ENCODE peak calls at places on chromosomes 13 and 19, in seven cellular contexts. K is RWPE1, C is adrenal gland, H is astrocyte of the spinal cord, G is kidney, A is fibroblast of pulmonary artery, N is mucosa of descending colon. S is an unnamed sample.

GRCh38 chr19:2387367-2388288 is 27.6 kb downstream of the TMPRSS9 start:
- DNase-seq in C (no peak), K (no peak), G (no peak), N (no peak), A (no peak), H (no peak), S (no peak)

GRCh38 chr13:112637017-112637801 is 49.3 kb upstream of the TUBGCP3 start:
- DNase-seq in K (no peak), A (no peak), G (peak), N (no peak), C (no peak), H (no peak), S (no peak)

GRCh38 chr13:30934381-30934780 is 1.9 kb downstream of the TEX26 start:
- DNase-seq in G (no peak), N (no peak), C (no peak), K (no peak), H (no peak), A (no peak), S (no peak)

GRCh38 chr13:114039471-114040141 is 65.7 kb upstream of the C13orf46 start:
- DNase-seq in G (no peak), H (no peak), C (no peak), A (no peak), K (no peak), N (no peak), S (no peak)

GRCh38 chr13:76976488-76976887 is 15.4 kb upstream of the CLN5 start:
- DNase-seq in H (peak), K (no peak), G (no peak), A (no peak), N (no peak), C (no peak), S (no peak)

GRCh38 chr13:87671824-87672603 is 843 bp downstream of the SLITRK5 start:
- DNase-seq in G (peak), A (no peak), H (peak), K (no peak), C (peak), N (no peak), S (peak)

GRCh38 chr13:90622547-90622946 is 724.9 kb upstream of the MIR17HG start:
- DNase-seq in A (peak), K (peak), C (no peak), N (no peak), G (no peak), H (peak), S (no peak)

GRCh38 chr19:18995804-18996241 is 37.5 kb downstream of the SUGP2 start:
- DNase-seq in N (peak), A (peak), K (peak), H (peak), C (peak), G (peak), S (peak)

GRCh38 chr13:76879211-76879875 is 6.9 kb downstream of the KCTD12 start:
- DNase-seq in H (peak), N (peak), C (peak), K (peak), G (peak), A (peak), S (no peak)

GRCh38 chr13:64529874-64530485 is 2700.2 kb downstream of the PCDH9 start:
- DNase-seq in K (peak), N (no peak), C (no peak), G (no peak), A (peak), H (peak), S (peak)

GRCh38 chr13:83499286-83499685 is 383.0 kb downstream of the SLITRK1 start:
- DNase-seq in H (peak), G (no peak), N (no peak), K (no peak), C (no peak), A (no peak), S (no peak)

GRCh38 chr13:111610077-111610476 is 289.6 kb downstream of the TEX29 start:
- DNase-seq in C (no peak), G (no peak), N (no peak), K (no peak), H (no peak), A (no peak), S (no peak)

GRCh38 chr13:92029641-92030040 is 631.2 kb downstream of the GPC5 start:
- DNase-seq in H (no peak), K (no peak), C (no peak), A (no peak), G (no peak), N (no peak), S (no peak)

GRCh38 chr19:1173845-1174809 is at the start of gene SBNO2:
- DNase-seq in A (peak), H (peak), C (peak), G (peak), N (peak), K (peak), S (peak)

GRCh38 chr13:30697177-30697953 is 38.0 kb upstream of the ALOX5AP start:
- DNase-seq in A (no peak), K (no peak), H (no peak), C (no peak), N (no peak), G (no peak), S (no peak)

GRCh38 chr19:34327851-34328250 is 37.1 kb upstream of the GPI start:
- DNase-seq in G (no peak), K (no peak), H (no peak), A (no peak), C (no peak), N (no peak), S (no peak)

GRCh38 chr13:42985312-42986175 is 6.5 kb downstream of the EPSTI1 start:
- DNase-seq in H (no peak), N (peak), A (no peak), K (no peak), C (no peak), G (peak), S (no peak)

GRCh38 chr13:99860736-99861135 is 110.8 kb downstream of the ZIC5 start:
- DNase-seq in N (no peak), C (no peak), A (no peak), H (no peak), G (no peak), K (no peak), S (no peak)

GRCh38 chr19:8688930-8689329 is 9.7 kb downstream of the ACTL9 start:
- DNase-seq in G (no peak), K (no peak), C (peak), N (no peak), H (no peak), A (no peak), S (no peak)

GRCh38 chr13:26656919-26657318 is 99.4 kb downstream of the WASF3 start:
- DNase-seq in C (peak), A (peak), K (no peak), N (no peak), G (no peak), H (peak), S (no peak)

GRCh38 chr13:102558029-102558428 is 38.8 kb upstream of the TPP2 start:
- DNase-seq in H (no peak), C (no peak), N (no peak), G (no peak), K (no peak), A (no peak), S (no peak)

GRCh38 chr13:97631158-97631557 is 197.2 kb downstream of the RAP2A start:
- DNase-seq in G (no peak), A (no peak), N (no peak), H (no peak), C (no peak), K (no peak), S (no peak)

GRCh38 chr19:1836458-1837221 is 11.6 kb downstream of the REXO1 start:
- DNase-seq in H (no peak), C (no peak), A (no peak), N (no peak), G (no peak), K (no peak), S (no peak)

GRCh38 chr13:74110053-74110452 is 24.2 kb downstream of the KLF12 start:
- DNase-seq in G (no peak), A (no peak), K (no peak), H (no peak), C (no peak), N (peak), S (no peak)

GRCh38 chr19:46789371-46789770 is 977 bp upstream of the SLC1A5 start:
- DNase-seq in C (no peak), K (no peak), H (no peak), A (no peak), N (no peak), G (no peak), S (no peak)

GRCh38 chr19:2428027-2428690 is 773 bp upstream of the TIMM13 start:
- DNase-seq in G (no peak), C (peak), K (no peak), H (no peak), N (peak), A (no peak), S (peak)

GRCh38 chr19:19461671-19462622 is 53.4 kb downstream of the TSSK6 start:
- DNase-seq in N (peak), H (peak), A (peak), K (no peak), C (peak), G (peak), S (peak)

GRCh38 chr13:74555291-74556001 is 421.2 kb upstream of the KLF12 start:
- DNase-seq in G (no peak), N (no peak), A (no peak), H (no peak), C (no peak), K (no peak), S (no peak)

GRCh38 chr13:39601636-39602035 is 1.4 kb downstream of the LHFPL6 start:
- DNase-seq in A (no peak), K (no peak), N (no peak), G (no peak), C (no peak), H (no peak), S (no peak)

GRCh38 chr19:13098291-13099072 is 4.2 kb downstream of the LYL1 start:
- DNase-seq in C (no peak), A (peak), N (peak), H (peak), G (no peak), K (no peak), S (no peak)

GRCh38 chr13:41762796-41763195 is 198.1 kb downstream of the VWA8 start:
- DNase-seq in N (no peak), A (no peak), H (no peak), G (no peak), C (no peak), K (no peak), S (no peak)

GRCh38 chr13:97367016-97367415 is 67.0 kb upstream of the RAP2A start:
- DNase-seq in K (no peak), N (no peak), A (no peak), C (no peak), H (peak), G (no peak), S (no peak)

GRCh38 chr13:20230913-20231838 is 943 bp downstream of the GJB6 start:
- DNase-seq in A (no peak), K (no peak), G (no peak), C (no peak), N (no peak), H (no peak), S (no peak)

GRCh38 chr19:47801270-47801669 is 3.1 kb downstream of the TPRX1 start:
- DNase-seq in C (no peak), H (no peak), N (no peak), G (no peak), A (no peak), K (no peak), S (no peak)

GRCh38 chr19:30710721-30711120 is 338.5 kb downstream of the ZNF536 start:
- DNase-seq in G (no peak), N (no peak), A (no peak), H (no peak), C (no peak), K (no peak), S (no peak)

GRCh38 chr19:42271861-42272534 is 2.9 kb downstream of the CIC start:
- DNase-seq in K (no peak), N (peak), C (no peak), G (peak), A (no peak), H (no peak), S (no peak)

GRCh38 chr13:94325660-94326059 is 153.8 kb downstream of the DCT start:
- DNase-seq in K (no peak), C (peak), H (no peak), A (no peak), N (no peak), G (no peak), S (no peak)

DNA sequence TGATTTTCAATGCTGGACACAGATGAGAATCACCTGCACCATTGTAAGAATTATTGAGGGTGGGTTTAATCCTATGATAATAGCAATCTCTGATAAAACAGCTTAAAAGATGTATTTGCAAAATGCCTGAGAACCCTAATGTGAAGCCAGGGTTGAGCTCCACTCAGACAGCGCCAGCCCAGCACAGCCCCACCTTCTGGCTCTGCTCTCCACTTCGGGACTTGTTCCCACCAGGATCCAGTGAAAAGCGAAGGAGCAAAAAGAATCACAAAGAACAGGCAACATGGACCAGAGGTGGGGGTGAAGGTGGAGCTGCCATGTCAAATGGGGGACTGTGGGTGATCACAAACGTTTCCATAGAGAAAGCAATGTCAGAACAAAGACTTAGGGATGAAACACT is 18.6 kb upstream of the ZNF816 start:
- DNase-seq in G (no peak), N (no peak), K (no peak), C (no peak), H (no peak), A (no peak), S (no peak)
- TF ChIP-seq CTCF in G (no peak), N (no peak), K (no peak), C (no peak), H (no peak), A (no peak), S (no peak)

DNA sequence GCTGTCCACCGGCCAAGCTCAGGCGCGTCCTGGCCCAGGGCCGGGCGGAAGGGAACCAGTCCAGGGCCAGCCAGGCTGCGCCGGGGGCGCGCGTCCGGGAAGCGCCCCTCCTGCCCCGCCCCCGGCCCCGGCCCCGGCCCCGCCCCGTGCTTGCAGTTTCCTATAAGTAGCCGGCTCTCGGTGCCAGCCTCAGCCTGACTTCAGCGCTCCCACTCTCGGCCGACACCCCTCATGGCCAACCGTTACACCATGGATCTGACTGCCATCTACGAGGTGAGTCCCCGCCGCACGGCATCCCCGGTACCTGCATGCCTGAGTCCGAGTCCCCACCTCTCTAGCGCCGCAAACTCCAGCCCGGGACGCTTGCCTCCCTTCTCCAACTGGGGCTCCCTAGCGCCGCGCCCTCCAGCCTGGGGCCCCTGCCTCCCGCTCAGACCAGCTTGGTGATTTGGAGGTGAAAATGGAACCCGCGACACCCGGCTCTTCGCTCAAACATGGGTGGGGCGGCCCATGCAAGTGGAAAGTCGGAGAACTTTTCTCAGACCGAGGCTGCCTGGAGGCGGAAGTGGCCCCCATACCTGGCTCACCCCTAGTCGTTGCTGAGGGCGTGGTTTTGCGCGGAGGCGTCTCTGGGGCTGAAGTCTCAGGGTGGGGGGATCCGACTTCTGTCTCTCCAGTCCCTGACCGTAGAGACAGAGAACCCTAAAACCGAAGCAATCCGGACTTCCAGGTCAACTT is at the start of gene ZFP36:
- DNase-seq in G (peak), K (peak), C (peak), N (peak), A (peak), H (peak), S (peak)
- TF ChIP-seq CTCF in G (no peak), K (no peak), C (no peak), N (no peak), A (no peak), H (peak), S (no peak)

GRCh38 chr13:50213526-50213925 is 198.3 kb downstream of the KCNRG start:
- DNase-seq in A (no peak), C (no peak), K (no peak), H (no peak), N (no peak), G (no peak), S (no peak)

GRCh38 chr13:50214514-50214913 is 199.3 kb downstream of the KCNRG start:
- DNase-seq in C (no peak), N (no peak), G (no peak), H (no peak), A (no peak), K (no peak), S (no peak)

GRCh38 chr13:50208826-50209335 is 193.6 kb downstream of the KCNRG start:
- DNase-seq in K (no peak), G (peak), H (peak), N (peak), C (peak), A (peak), S (peak)

GRCh38 chr13:50215389-50215788 is 200.1 kb downstream of the KCNRG start:
- DNase-seq in C (no peak), H (no peak), A (no peak), G (no peak), K (no peak), N (no peak), S (no peak)

DNA sequence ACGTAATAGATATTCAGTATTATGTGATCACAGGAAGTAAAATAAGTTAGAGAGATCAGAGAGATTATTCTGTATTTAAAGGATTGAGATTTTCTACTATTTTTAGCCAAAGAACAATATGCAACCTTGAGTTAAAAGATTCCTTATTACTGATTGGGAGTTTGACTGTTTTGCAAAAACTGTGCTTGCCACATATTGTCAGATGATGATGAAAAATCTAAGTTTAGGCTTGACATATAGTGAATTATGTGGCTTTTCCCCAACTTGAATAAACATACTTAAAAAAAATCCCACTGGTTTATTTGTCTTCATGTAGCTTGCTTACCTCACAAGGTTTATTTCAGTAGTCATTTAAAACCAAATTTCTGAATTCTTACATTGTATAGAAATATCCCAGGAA is 194.4 kb downstream of the KCNRG start:
- DNase-seq in G (no peak), H (peak), N (no peak), K (no peak), C (no peak), A (peak), S (no peak)
- TF ChIP-seq CTCF in G (no peak), H (no peak), N (no peak), K (no peak), C (no peak), A (no peak), S (no peak)

GRCh38 chr13:47463726-47464125 is 537.3 kb downstream of the SUCLA2 start:
- DNase-seq in H (peak), G (no peak), C (no peak), A (peak), K (no peak), N (no peak), S (peak)
- TF ChIP-seq CTCF in H (no peak), G (no peak), C (no peak), A (no peak), K (no peak), N (no peak), S (no peak)

DNA sequence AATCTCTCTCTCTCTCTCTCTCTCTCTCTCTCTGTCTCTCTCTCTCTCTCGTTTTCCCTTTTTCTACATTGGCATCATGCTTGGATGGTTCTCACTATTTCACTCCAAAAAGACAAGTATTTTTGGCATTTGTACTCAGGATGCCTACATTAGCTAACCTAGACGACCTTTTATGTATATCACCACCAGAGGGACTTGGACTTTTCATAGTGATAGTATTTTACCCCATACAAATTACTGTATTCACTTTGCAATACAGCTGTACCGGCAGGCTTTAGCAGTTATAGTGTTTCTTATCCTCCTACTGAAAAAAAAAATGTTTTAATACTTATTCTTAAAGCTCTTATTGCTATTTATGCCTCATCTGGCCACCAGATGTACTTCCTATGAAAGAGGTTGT is 687.2 kb upstream of the KLHL1 start:
- DNase-seq in G (no peak), N (no peak), A (no peak), H (no peak), K (no peak), C (no peak), S (no peak)
- TF ChIP-seq CTCF in G (no peak), N (no peak), A (no peak), H (no peak), K (no peak), C (no peak), S (peak)

GRCh38 chr19:11197291-11198174 is at the start of gene KANK2:
- DNase-seq in C (peak), N (peak), H (peak), A (peak), K (peak), G (peak), S (peak)
- TF ChIP-seq CTCF in C (no peak), N (no peak), H (no peak), A (no peak), K (no peak), G (peak), S (no peak)

GRCh38 chr19:5864725-5865486 is 5.4 kb downstream of the FUT5 start:
- DNase-seq in G (no peak), N (no peak), H (no peak), A (no peak), C (no peak), K (no peak), S (no peak)
- TF ChIP-seq CTCF in G (no peak), N (no peak), H (peak), A (peak), C (no peak), K (no peak), S (no peak)

GRCh38 chr13:49082653-49083536 is 107.2 kb downstream of the FNDC3A start:
- DNase-seq in C (no peak), A (peak), G (no peak), N (no peak), K (peak), H (peak), S (no peak)
- TF ChIP-seq CTCF in C (no peak), A (no peak), G (no peak), N (no peak), K (no peak), H (no peak), S (no peak)

GRCh38 chr19:4361152-4362037 is 18.0 kb downstream of the MPND start:
- DNase-seq in H (peak), C (peak), G (peak), N (peak), A (no peak), K (no peak), S (no peak)

GRCh38 chr19:4362038-4362828 is 18.9 kb downstream of the MPND start:
- DNase-seq in C (no peak), G (peak), K (no peak), A (no peak), N (peak), H (no peak), S (peak)

GRCh38 chr19:4360641-4361151 is 17.3 kb downstream of the MPND start:
- DNase-seq in K (no peak), C (peak), G (peak), H (no peak), A (no peak), N (no peak), S (no peak)

GRCh38 chr19:4363571-4364304 is 20.4 kb downstream of the MPND start:
- DNase-seq in N (peak), K (no peak), G (peak), A (no peak), H (no peak), C (no peak), S (no peak)

GRCh38 chr19:4362871-4363545 is 19.6 kb downstream of the MPND start:
- DNase-seq in N (peak), K (no peak), G (peak), H (no peak), C (no peak), A (no peak), S (no peak)
- TF ChIP-seq CTCF in N (no peak), K (peak), G (no peak), H (peak), C (no peak), A (peak), S (no peak)